ENCODE peak calls at places on chromosomes 13 and 19, in five cellular contexts. C, D, N, J and R are unnamed samples.

GRCh38 chr13:110949116-110949515 is 34.2 kb upstream of the ANKRD10 start:
- DNase-seq in C (no peak), D (no peak), N (no peak), J (no peak), R (no peak)

GRCh38 chr13:50303963-50304721 is 288.9 kb downstream of the KCNRG start:
- DNase-seq in C (no peak), D (no peak), N (no peak), J (no peak), R (no peak)

GRCh38 chr13:36850790-36851438 is 31.9 kb downstream of the RFXAP start:
- DNase-seq in C (no peak), D (no peak), N (no peak), J (no peak), R (peak; percentile 29)

GRCh38 chr19:33437351-33438015 is 64.0 kb downstream of the CEBPG start:
- DNase-seq in C (no peak), D (no peak), N (peak; percentile 3), J (no peak), R (no peak)

GRCh38 chr19:16328824-16329482 is 4.3 kb downstream of the KLF2 start:
- DNase-seq in C (no peak), D (no peak), N (peak; percentile 82), J (no peak), R (no peak)

GRCh38 chr13:32737679-32738078 is 151.4 kb downstream of the PDS5B start:
- DNase-seq in C (no peak), D (no peak), N (no peak), J (no peak), R (no peak)

GRCh38 chr19:3346677-3347353 is 19.6 kb upstream of the NFIC start:
- DNase-seq in C (peak; percentile 86), D (peak; percentile 49), N (no peak), J (peak; percentile 97), R (peak; percentile 55)

GRCh38 chr19:46639356-46640061 is 3.5 kb upstream of the GNG8 start:
- DNase-seq in C (peak; percentile 77), D (no peak), N (no peak), J (no peak), R (peak; percentile 53)

GRCh38 chr13:51221674-51222509 is at the start of gene FAM124A:
- DNase-seq in C (peak; percentile 30), D (no peak), N (no peak), J (peak; percentile 36), R (peak; percentile 38)

DNA sequence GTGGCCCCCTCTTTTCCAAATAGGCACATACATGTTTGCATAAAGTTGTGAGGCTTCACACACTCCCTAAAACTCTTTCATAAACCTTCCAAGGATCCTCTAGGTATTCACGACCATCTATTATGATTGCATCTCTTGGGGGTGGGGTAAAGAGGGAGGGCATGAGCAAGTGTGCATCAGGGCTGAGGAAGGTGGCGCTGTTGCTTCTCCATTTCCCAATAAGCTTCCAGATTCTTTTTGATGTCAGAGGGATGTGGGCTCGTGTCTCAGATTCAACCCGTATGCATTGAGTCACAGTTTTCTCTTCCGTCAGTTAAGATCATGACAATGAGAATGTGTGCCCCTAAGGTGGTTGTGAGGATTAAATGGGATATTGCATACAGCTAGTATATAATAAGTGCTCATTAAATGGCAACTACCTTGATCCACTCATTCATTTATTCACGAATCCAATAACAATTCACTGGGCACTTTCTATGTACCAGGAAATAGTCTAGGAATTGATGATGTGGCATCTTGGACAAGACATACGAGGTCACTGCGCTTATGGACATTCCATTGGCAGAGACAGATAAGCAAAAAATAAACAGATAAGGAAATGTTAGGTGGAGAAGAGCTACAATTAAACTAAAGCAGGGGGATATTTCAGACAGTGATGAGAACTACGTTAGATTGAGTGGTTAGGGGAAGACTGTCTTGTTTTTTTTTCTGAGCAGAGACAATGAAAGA is 10.3 kb downstream of the CYP2B6 start:
- DNase-seq in C (no peak), D (no peak), N (no peak), J (no peak), R (no peak)
- H3K27ac ChIP-seq in C (no peak overlapping the region), D (no peak overlapping the region), N (no peak overlapping the region), J (no peak overlapping the region), R (no peak overlapping the region)

GRCh38 chr19:51337861-51338562 is 3.9 kb downstream of the VSIG10L start:
- DNase-seq in C (no peak), D (no peak), N (peak; percentile 41), J (no peak), R (no peak)

GRCh38 chr19:51339313-51339686 is 2.6 kb downstream of the VSIG10L start:
- DNase-seq in C (no peak), D (no peak), N (no peak), J (no peak), R (no peak)

GRCh38 chr19:51338563-51339312 is 3.2 kb downstream of the VSIG10L start:
- DNase-seq in C (peak; percentile 83), D (peak; percentile 82), N (peak; percentile 87), J (peak; percentile 67), R (peak; percentile 91)

GRCh38 chr19:51341066-51341465 is 873 bp downstream of the VSIG10L start:
- DNase-seq in C (no peak), D (no peak), N (peak; percentile 47), J (no peak), R (no peak)

GRCh38 chr19:51339687-51340656 is 2.0 kb downstream of the VSIG10L start:
- DNase-seq in C (peak; percentile 99), D (peak; percentile 99), N (peak; percentile 89), J (peak; percentile 95), R (peak; percentile 100)
- H3K27ac ChIP-seq in C (peak overlapping the region; percentile 66), D (peak overlapping the region; percentile 67), N (peak overlapping the region; percentile 62), J (no peak overlapping the region), R (peak overlapping the region; percentile 73)

GRCh38 chr13:44292545-44292944 is 81.1 kb upstream of the SERP2 start:
- DNase-seq in C (no peak), D (no peak), N (no peak), J (no peak), R (no peak)
- H3K27ac ChIP-seq in C (no peak overlapping the region), D (no peak overlapping the region), N (no peak overlapping the region), J (no peak overlapping the region), R (no peak overlapping the region)

GRCh38 chr19:35122687-35123551 is 7.3 kb downstream of the FXYD3 start:
- DNase-seq in C (no peak), D (no peak), N (no peak), J (no peak), R (no peak)
- H3K27ac ChIP-seq in C (no peak overlapping the region), D (no peak overlapping the region), N (no peak overlapping the region), J (no peak overlapping the region), R (peak overlapping the region; percentile 92)

GRCh38 chr13:73063166-73063565 is 4.4 kb downstream of the KLF5 start:
- DNase-seq in C (no peak), D (no peak), N (no peak), J (no peak), R (no peak)
- H3K27ac ChIP-seq in C (no peak overlapping the region), D (no peak overlapping the region), N (no peak overlapping the region), J (no peak overlapping the region), R (peak overlapping the region; percentile 72)

GRCh38 chr13:99064624-99065249 is 86.9 kb upstream of the DOCK9 start:
- DNase-seq in C (no peak), D (no peak), N (no peak), J (no peak), R (no peak)

GRCh38 chr13:99065250-99066015 is 87.6 kb upstream of the DOCK9 start:
- DNase-seq in C (no peak), D (no peak), N (no peak), J (no peak), R (no peak)

GRCh38 chr13:99063952-99064351 is 86.1 kb upstream of the DOCK9 start:
- DNase-seq in C (no peak), D (no peak), N (no peak), J (no peak), R (no peak)

GRCh38 chr13:99066219-99066618 is 88.4 kb upstream of the DOCK9 start:
- DNase-seq in C (no peak), D (no peak), N (no peak), J (no peak), R (no peak)

DNA sequence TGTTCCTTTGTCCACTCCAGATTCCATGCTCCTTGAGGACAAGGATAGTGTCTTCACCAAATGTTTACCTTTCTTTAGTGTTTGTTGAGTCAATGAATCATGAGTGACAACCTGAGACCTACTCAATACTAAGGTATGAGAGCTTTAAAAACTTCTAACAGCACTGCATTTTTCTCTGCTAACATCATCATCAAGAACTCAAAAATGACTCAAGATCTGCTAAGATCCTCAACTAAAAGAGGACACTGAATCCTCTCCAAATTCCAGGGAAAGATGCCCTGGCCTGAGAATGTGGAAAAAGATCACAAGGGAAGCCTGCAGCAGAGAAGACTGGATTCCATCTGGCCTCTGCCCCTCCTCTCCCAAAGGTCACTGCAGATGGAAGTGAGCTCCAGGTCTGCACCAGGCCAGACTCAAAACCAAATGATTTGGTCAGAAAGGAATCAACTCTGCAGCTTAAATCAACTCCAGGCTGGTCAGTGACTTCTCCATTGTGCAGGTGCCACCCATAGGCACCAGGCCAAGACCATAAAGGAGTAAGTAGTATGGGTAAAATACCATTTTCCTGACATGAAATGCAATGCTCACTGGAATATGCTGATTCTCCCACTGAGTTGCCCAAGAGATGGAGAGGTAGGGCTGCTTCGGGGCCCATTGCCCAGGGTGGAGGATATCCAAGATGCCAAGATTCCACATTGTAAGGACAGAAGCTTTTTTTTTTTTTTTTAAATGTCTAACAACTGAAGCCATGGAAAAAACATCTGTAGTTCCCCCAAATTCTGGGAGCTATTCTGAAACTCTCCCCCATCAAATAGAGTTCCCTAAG is 89.5 kb upstream of the DOCK9 start:
- DNase-seq in C (no peak), D (no peak), N (no peak), J (no peak), R (no peak)
- H3K27ac ChIP-seq in C (no peak overlapping the region), D (no peak overlapping the region), N (no peak overlapping the region), J (no peak overlapping the region), R (no peak overlapping the region)

GRCh38 chr19:14405758-14406644 is 13.1 kb downstream of the DDX39A start:
- DNase-seq in C (peak; percentile 88), D (peak; percentile 89), N (peak; percentile 91), J (peak; percentile 84), R (peak; percentile 81)

GRCh38 chr19:14409157-14410053 is 9.7 kb downstream of the DDX39A start:
- DNase-seq in C (no peak), D (no peak), N (peak; percentile 66), J (no peak), R (no peak)

GRCh38 chr19:14408641-14409120 is 10.5 kb downstream of the DDX39A start:
- DNase-seq in C (no peak), D (no peak), N (no peak), J (no peak), R (no peak)

GRCh38 chr19:14406645-14407331 is 12.4 kb downstream of the DDX39A start:
- DNase-seq in C (no peak), D (no peak), N (no peak), J (no peak), R (no peak)

DNA sequence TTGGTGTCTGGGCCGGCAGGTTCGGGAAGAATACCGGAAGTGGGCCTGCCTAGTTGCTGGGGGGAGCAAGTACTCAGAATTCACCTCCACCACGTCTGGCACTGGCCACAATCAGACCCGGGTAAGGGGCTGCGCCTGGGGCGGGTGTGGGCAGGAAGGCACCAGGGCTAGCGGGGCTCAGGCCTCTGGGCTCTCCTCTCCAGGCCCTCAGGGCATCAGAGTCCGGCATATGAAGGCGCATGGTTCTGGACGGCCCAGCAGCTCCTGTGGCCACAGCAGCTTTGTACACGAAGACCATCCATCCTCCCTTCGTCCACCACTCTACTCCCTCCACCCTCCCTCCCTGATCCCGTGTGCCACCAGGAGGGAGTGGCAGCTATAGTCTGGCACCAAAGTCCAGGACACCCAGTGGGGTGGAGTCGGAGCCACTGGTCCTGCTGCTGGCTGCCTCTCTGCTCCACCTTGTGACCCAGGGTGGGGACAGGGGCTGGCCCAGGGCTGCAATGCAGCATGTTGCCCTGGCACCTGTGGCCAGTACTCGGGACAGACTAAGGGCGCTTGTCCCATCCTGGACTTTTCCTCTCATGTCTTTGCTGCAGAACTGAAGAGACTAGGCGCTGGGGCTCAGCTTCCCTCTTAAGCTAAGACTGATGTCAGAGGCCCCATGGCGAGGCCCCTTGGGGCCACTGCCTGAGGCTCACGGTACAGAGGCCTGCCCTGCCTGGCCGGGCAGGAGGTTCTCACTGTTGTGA is 11.1 kb downstream of the DDX39A start:
- DNase-seq in C (no peak), D (no peak), N (no peak), J (no peak), R (peak; percentile 90)
- H3K27ac ChIP-seq in C (no peak overlapping the region), D (no peak overlapping the region), N (no peak overlapping the region), J (no peak overlapping the region), R (peak overlapping the region; percentile 62)